ENCODE peak calls at places on chromosomes 12 and 14, in six cellular contexts. One of them, this sample, is unnamed.

GRCh38 chr14:84782902-84783301 is 747.0 kb upstream of the FLRT2 start:
- DNase-seq in COR-L47: no peak
- DNase-seq in H54: no peak
- DNase-seq in anterior cingulate cortex: no peak
- DNase-seq in NCI-H1417 treated with DMSO at 0.1 percent for 48 hours: no peak
- DNase-seq in non-pigmented ciliary epithelial cell: no peak
- DNase-seq in this sample: no peak

GRCh38 chr12:12008931-12009611 is 61.7 kb upstream of the BCL2L14 start:
- DNase-seq in H54: peak; percentile 75
- DNase-seq in anterior cingulate cortex: no peak
- DNase-seq in non-pigmented ciliary epithelial cell: no peak
- DNase-seq in COR-L47: peak; percentile 35
- DNase-seq in NCI-H1417 treated with DMSO at 0.1 percent for 48 hours: peak; percentile 17
- DNase-seq in this sample: peak; percentile 73

GRCh38 chr14:24416932-24417619 is 12.4 kb downstream of the CBLN3 start:
- DNase-seq in non-pigmented ciliary epithelial cell: no peak
- DNase-seq in anterior cingulate cortex: no peak
- DNase-seq in H54: no peak
- DNase-seq in NCI-H1417 treated with DMSO at 0.1 percent for 48 hours: no peak
- DNase-seq in COR-L47: no peak
- DNase-seq in this sample: no peak

GRCh38 chr14:23209651-23210423 is 26.4 kb upstream of the SLC7A8 start:
- DNase-seq in COR-L47: no peak
- DNase-seq in H54: no peak
- DNase-seq in non-pigmented ciliary epithelial cell: peak; percentile 28
- DNase-seq in anterior cingulate cortex: no peak
- DNase-seq in NCI-H1417 treated with DMSO at 0.1 percent for 48 hours: no peak
- DNase-seq in this sample: no peak

GRCh38 chr14:69848903-69849391 is 30.3 kb upstream of the SMOC1 start:
- DNase-seq in COR-L47: no peak
- DNase-seq in anterior cingulate cortex: no peak
- DNase-seq in non-pigmented ciliary epithelial cell: no peak
- DNase-seq in NCI-H1417 treated with DMSO at 0.1 percent for 48 hours: peak; percentile 72
- DNase-seq in H54: no peak
- DNase-seq in this sample: no peak

GRCh38 chr14:71932229-71932951 is at the start of gene RGS6:
- DNase-seq in COR-L47: peak; percentile 72
- DNase-seq in anterior cingulate cortex: no peak
- DNase-seq in NCI-H1417 treated with DMSO at 0.1 percent for 48 hours: no peak
- DNase-seq in non-pigmented ciliary epithelial cell: no peak
- DNase-seq in H54: no peak
- DNase-seq in this sample: no peak

GRCh38 chr12:41419151-41419893 is 231.2 kb downstream of the PDZRN4 start:
- DNase-seq in anterior cingulate cortex: no peak
- DNase-seq in non-pigmented ciliary epithelial cell: no peak
- DNase-seq in H54: no peak
- DNase-seq in COR-L47: no peak
- DNase-seq in NCI-H1417 treated with DMSO at 0.1 percent for 48 hours: no peak
- DNase-seq in this sample: no peak

GRCh38 chr12:116695464-116695725 is 42.5 kb downstream of the SPRING1 start:
- DNase-seq in non-pigmented ciliary epithelial cell: no peak
- DNase-seq in NCI-H1417 treated with DMSO at 0.1 percent for 48 hours: no peak
- DNase-seq in anterior cingulate cortex: no peak
- DNase-seq in COR-L47: no peak
- DNase-seq in H54: no peak
- DNase-seq in this sample: no peak

GRCh38 chr14:101963611-101964296 is 619 bp upstream of the DYNC1H1 start:
- DNase-seq in H54: no peak
- DNase-seq in COR-L47: no peak
- DNase-seq in anterior cingulate cortex: no peak
- DNase-seq in non-pigmented ciliary epithelial cell: no peak
- DNase-seq in NCI-H1417 treated with DMSO at 0.1 percent for 48 hours: no peak
- DNase-seq in this sample: no peak

This sample was measured in NCI-H2081 treated with DMSO at 0.1 percent for 48 hours.